ENCODE peak calls at places on chromosomes 2 and 18, in five cellular contexts. V, T, J, P and D are unnamed samples.
A peak's percentile ranks its signal among the peaks of the same experiment; 100 is the strongest.

GRCh38 chr2:135030826-135031225 is 16.4 kb downstream of the MAP3K19 start:
- DNase-seq in T (no peak), P (no peak), V (no peak), J (no peak), D (no peak)

GRCh38 chr2:170054996-170055395 is 123.0 kb upstream of the MYO3B start:
- DNase-seq in V (no peak), P (no peak), J (no peak), T (no peak), D (no peak)

GRCh38 chr18:69795785-69796184 is 151.9 kb downstream of the CD226 start:
- DNase-seq in T (no peak), J (no peak), V (no peak), P (no peak), D (no peak)

GRCh38 chr18:36629095-36629604 is 199.7 kb downstream of the TPGS2 start:
- DNase-seq in T (no peak), J (no peak), V (no peak), P (no peak), D (no peak)

GRCh38 chr18:4691836-4692235 is 236.7 kb upstream of the DLGAP1 start:
- DNase-seq in J (no peak), T (no peak), V (no peak), P (no peak), D (no peak)

GRCh38 chr18:13558132-13558531 is 168.2 kb downstream of the FAM210A start:
- DNase-seq in J (no peak), P (no peak), V (no peak), T (no peak), D (peak; percentile 9)

GRCh38 chr18:48328473-48329205 is 80.5 kb downstream of the ZBTB7C start:
- DNase-seq in V (no peak), P (no peak), T (peak; percentile 49), J (no peak), D (no peak)

GRCh38 chr18:61992285-61992684 is 99.5 kb upstream of the RNF152 start:
- DNase-seq in J (no peak), V (no peak), P (no peak), T (no peak), D (no peak)

GRCh38 chr2:69943000-69943840 is 18.2 kb downstream of the ASPRV1 start:
- DNase-seq in P (no peak), V (no peak), T (no peak), J (no peak), D (no peak)

GRCh38 chr2:177289824-177290632 is 25.5 kb upstream of the NFE2L2 start:
- DNase-seq in P (no peak), V (no peak), J (no peak), T (no peak), D (no peak)

GRCh38 chr2:216665240-216665639 is 30.1 kb downstream of the IGFBP5 start:
- DNase-seq in P (peak; percentile 64), V (no peak), T (no peak), J (no peak), D (no peak)

GRCh38 chr2:205681836-205682238 is 464 bp upstream of the NRP2 start:
- DNase-seq in T (peak; percentile 82), P (no peak), V (no peak), J (no peak), D (no peak)

GRCh38 chr2:40204268-40204667 is 247.6 kb downstream of the SLC8A1 start:
- DNase-seq in T (no peak), P (no peak), J (no peak), V (no peak), D (no peak)

GRCh38 chr18:24603151-24603550 is 142.7 kb downstream of the HRH4 start:
- DNase-seq in T (no peak), P (no peak), J (no peak), V (no peak), D (no peak)

GRCh38 chr2:30164131-30164925 is 17.5 kb downstream of the YPEL5 start:
- DNase-seq in P (no peak), V (no peak), T (no peak), J (no peak), D (no peak)

GRCh38 chr2:168490015-168490874 is 34.2 kb downstream of the CERS6 start:
- DNase-seq in J (no peak), T (no peak), P (no peak), V (peak; percentile 53), D (no peak)

GRCh38 chr2:167750675-167751074 is 496.7 kb downstream of the STK39 start:
- DNase-seq in P (no peak), V (no peak), T (no peak), J (no peak), D (no peak)

GRCh38 chr2:26974352-26974751 is 3.9 kb downstream of the MAPRE3 start:
- DNase-seq in T (no peak), P (no peak), J (no peak), V (no peak), D (no peak)

GRCh38 chr2:216695401-216695821 is at the start of gene IGFBP5:
- DNase-seq in J (no peak), P (peak; percentile 79), T (peak; percentile 95), V (no peak), D (no peak)

GRCh38 chr2:130985206-130985779 is 108.0 kb downstream of the FAM168B start:
- DNase-seq in P (no peak), V (no peak), J (no peak), T (no peak), D (no peak)

GRCh38 chr2:237727363-237727762 is 71.2 kb upstream of the RBM44 start:
- DNase-seq in V (no peak), T (no peak), J (no peak), P (no peak), D (no peak)

GRCh38 chr18:3603460-3604259 is 153.7 kb downstream of the TGIF1 start:
- DNase-seq in T (peak; percentile 11), J (no peak), V (peak; percentile 82), P (no peak), D (no peak)

GRCh38 chr2:73830871-73831401 is 2.2 kb downstream of the STAMBP start:
- DNase-seq in P (no peak), V (no peak), T (no peak), J (no peak), D (no peak)

GRCh38 chr2:232611559-232612218 is 21.7 kb upstream of the EFHD1 start:
- DNase-seq in V (no peak), J (peak; percentile 55), P (peak; percentile 35), T (peak; percentile 87), D (peak; percentile 66)

GRCh38 chr18:48996041-48996440 is 45.3 kb upstream of the SMAD7 start:
- DNase-seq in V (no peak), J (no peak), P (no peak), T (no peak), D (no peak)

GRCh38 chr18:38445485-38446145 is 880.0 kb upstream of the CELF4 start:
- DNase-seq in T (no peak), V (no peak), P (no peak), J (no peak), D (no peak)

GRCh38 chr2:29618024-29618423 is 303.4 kb downstream of the ALK start:
- DNase-seq in T (no peak), P (peak; percentile 17), V (no peak), J (no peak), D (no peak)

GRCh38 chr18:65725421-65726050 is 25.3 kb upstream of the CDH7 start:
- DNase-seq in T (peak; percentile 58), V (no peak), P (no peak), J (no peak), D (no peak)

GRCh38 chr2:129733579-129733978 is 245.9 kb upstream of the RAB6C start:
- DNase-seq in J (no peak), V (no peak), P (no peak), T (peak; percentile 29), D (no peak)